ENCODE peak calls at places on chromosomes 11 and 22, in eight cellular contexts. One of them, this sample, is unnamed.

GRCh38 chr11:121996574-121996973 is 119.4 kb downstream of the BLID start:
- DNase-seq in GM20000: no peak
- DNase-seq in Caco-2: no peak
- DNase-seq in fibroblast of mammary gland: peak
- DNase-seq in colonic mucosa: no peak
- DNase-seq in cardiac muscle cell: no peak
- DNase-seq in ascending aorta: no peak
- DNase-seq in thoracic aorta: no peak
- DNase-seq in this sample: no peak

GRCh38 chr11:24747275-24748251 is 250.7 kb downstream of the LUZP2 start:
- DNase-seq in cardiac muscle cell: no peak
- DNase-seq in GM20000: no peak
- DNase-seq in colonic mucosa: no peak
- DNase-seq in thoracic aorta: no peak
- DNase-seq in fibroblast of mammary gland: no peak
- DNase-seq in Caco-2: no peak
- DNase-seq in ascending aorta: no peak
- DNase-seq in this sample: no peak

GRCh38 chr11:21401496-21401895 is 732.1 kb downstream of the NELL1 start:
- DNase-seq in thoracic aorta: no peak
- DNase-seq in cardiac muscle cell: no peak
- DNase-seq in colonic mucosa: no peak
- DNase-seq in fibroblast of mammary gland: no peak
- DNase-seq in ascending aorta: no peak
- DNase-seq in GM20000: no peak
- DNase-seq in Caco-2: no peak
- DNase-seq in this sample: no peak

GRCh38 chr22:33126881-33127280 is 68.7 kb upstream of the SYN3 start:
- DNase-seq in cardiac muscle cell: no peak
- DNase-seq in Caco-2: no peak
- DNase-seq in thoracic aorta: no peak
- DNase-seq in GM20000: no peak
- DNase-seq in ascending aorta: no peak
- DNase-seq in fibroblast of mammary gland: peak
- DNase-seq in colonic mucosa: no peak
- DNase-seq in this sample: no peak

GRCh38 chr11:19430346-19431058 is 189.8 kb upstream of the E2F8 start:
- DNase-seq in GM20000: no peak
- DNase-seq in thoracic aorta: no peak
- DNase-seq in cardiac muscle cell: peak
- DNase-seq in colonic mucosa: no peak
- DNase-seq in ascending aorta: no peak
- DNase-seq in fibroblast of mammary gland: no peak
- DNase-seq in Caco-2: no peak
- DNase-seq in this sample: no peak

GRCh38 chr22:35480627-35481565 is 59.7 kb upstream of the RASD2 start:
- DNase-seq in GM20000: no peak
- DNase-seq in ascending aorta: no peak
- DNase-seq in colonic mucosa: peak
- DNase-seq in thoracic aorta: no peak
- DNase-seq in fibroblast of mammary gland: no peak
- DNase-seq in Caco-2: no peak
- DNase-seq in cardiac muscle cell: no peak
- DNase-seq in this sample: no peak

GRCh38 chr11:72352859-72353551 is 81.3 kb downstream of the CLPB start:
- DNase-seq in fibroblast of mammary gland: peak
- DNase-seq in cardiac muscle cell: peak
- DNase-seq in thoracic aorta: no peak
- DNase-seq in colonic mucosa: no peak
- DNase-seq in GM20000: peak
- DNase-seq in ascending aorta: no peak
- DNase-seq in Caco-2: peak
- DNase-seq in this sample: peak

GRCh38 chr22:46653596-46653995 is 33.4 kb downstream of the GRAMD4 start:
- DNase-seq in GM20000: peak
- DNase-seq in colonic mucosa: no peak
- DNase-seq in cardiac muscle cell: no peak
- DNase-seq in thoracic aorta: no peak
- DNase-seq in ascending aorta: no peak
- DNase-seq in Caco-2: no peak
- DNase-seq in fibroblast of mammary gland: no peak
- DNase-seq in this sample: no peak

GRCh38 chr11:111115890-111116289 is 129.6 kb upstream of the POU2AF2 start:
- DNase-seq in GM20000: no peak
- DNase-seq in colonic mucosa: no peak
- DNase-seq in fibroblast of mammary gland: no peak
- DNase-seq in Caco-2: no peak
- DNase-seq in thoracic aorta: no peak
- DNase-seq in ascending aorta: no peak
- DNase-seq in cardiac muscle cell: no peak
- DNase-seq in this sample: no peak

GRCh38 chr22:48258108-48258705 is 1495.8 kb downstream of the TBC1D22A start:
- DNase-seq in thoracic aorta: no peak
- DNase-seq in GM20000: no peak
- DNase-seq in ascending aorta: peak
- DNase-seq in cardiac muscle cell: no peak
- DNase-seq in Caco-2: no peak
- DNase-seq in fibroblast of mammary gland: no peak
- DNase-seq in colonic mucosa: no peak
- DNase-seq in this sample: no peak

GRCh38 chr22:20571531-20572007 is 64.2 kb downstream of the MED15 start:
- DNase-seq in Caco-2: no peak
- DNase-seq in cardiac muscle cell: peak
- DNase-seq in colonic mucosa: peak
- DNase-seq in thoracic aorta: no peak
- DNase-seq in fibroblast of mammary gland: peak
- DNase-seq in ascending aorta: no peak
- DNase-seq in GM20000: peak
- DNase-seq in this sample: peak

GRCh38 chr22:40224702-40225101 is 47.0 kb downstream of the TNRC6B start:
- DNase-seq in Caco-2: no peak
- DNase-seq in ascending aorta: no peak
- DNase-seq in cardiac muscle cell: no peak
- DNase-seq in GM20000: no peak
- DNase-seq in colonic mucosa: no peak
- DNase-seq in thoracic aorta: no peak
- DNase-seq in fibroblast of mammary gland: peak
- DNase-seq in this sample: no peak

GRCh38 chr22:25903294-25903693 is 161.3 kb downstream of the MYO18B start:
- DNase-seq in thoracic aorta: no peak
- DNase-seq in colonic mucosa: no peak
- DNase-seq in GM20000: no peak
- DNase-seq in fibroblast of mammary gland: no peak
- DNase-seq in ascending aorta: no peak
- DNase-seq in Caco-2: no peak
- DNase-seq in cardiac muscle cell: no peak
- DNase-seq in this sample: peak

GRCh38 chr11:86919557-86920210 is 35.5 kb downstream of the FZD4 start:
- DNase-seq in colonic mucosa: no peak
- DNase-seq in cardiac muscle cell: peak
- DNase-seq in Caco-2: peak
- DNase-seq in thoracic aorta: no peak
- DNase-seq in GM20000: peak
- DNase-seq in ascending aorta: no peak
- DNase-seq in fibroblast of mammary gland: peak
- DNase-seq in this sample: no peak

DNA sequence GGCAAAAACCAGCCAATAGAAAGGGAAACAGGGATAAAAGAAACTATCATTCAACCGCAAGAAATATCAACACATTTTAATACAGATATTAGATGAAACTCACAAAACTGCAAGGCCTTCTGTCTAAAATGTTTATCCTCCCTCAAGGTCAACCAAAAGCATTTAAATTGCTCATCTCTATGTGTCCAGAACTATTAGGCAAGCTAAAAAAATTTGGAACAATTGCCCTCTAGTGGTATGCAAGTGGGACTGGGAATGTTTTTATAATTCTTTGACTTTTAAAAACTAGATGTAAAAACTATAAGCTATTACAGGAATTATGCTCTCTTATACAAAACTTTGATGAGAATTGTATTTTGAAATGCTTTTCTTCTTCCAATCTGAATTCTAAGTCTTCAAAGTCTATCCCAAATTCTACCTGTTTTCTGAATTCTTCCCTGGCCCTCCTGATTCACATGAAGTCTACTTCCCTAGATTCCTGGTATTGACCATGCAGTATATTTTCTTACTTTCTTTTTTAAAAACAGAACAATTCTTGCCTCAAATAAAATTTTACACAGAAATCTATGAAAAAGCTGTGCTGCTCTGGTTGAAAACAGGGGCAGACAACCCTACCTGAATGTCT is 4.9 kb downstream of the CWC15 start:
- DNase-seq in cardiac muscle cell: peak
- DNase-seq in ascending aorta: no peak
- DNase-seq in thoracic aorta: no peak
- DNase-seq in Caco-2: no peak
- DNase-seq in fibroblast of mammary gland: peak
- DNase-seq in GM20000: no peak
- DNase-seq in colonic mucosa: no peak
- DNase-seq in this sample: no peak
- TF ChIP-seq CTCF in cardiac muscle cell: peak
- TF ChIP-seq CTCF in ascending aorta: no peak
- TF ChIP-seq CTCF in thoracic aorta: peak
- TF ChIP-seq CTCF in Caco-2: peak
- TF ChIP-seq CTCF in fibroblast of mammary gland: peak
- TF ChIP-seq CTCF in GM20000: peak
- TF ChIP-seq CTCF in colonic mucosa: peak
- TF ChIP-seq CTCF in this sample: peak

DNA sequence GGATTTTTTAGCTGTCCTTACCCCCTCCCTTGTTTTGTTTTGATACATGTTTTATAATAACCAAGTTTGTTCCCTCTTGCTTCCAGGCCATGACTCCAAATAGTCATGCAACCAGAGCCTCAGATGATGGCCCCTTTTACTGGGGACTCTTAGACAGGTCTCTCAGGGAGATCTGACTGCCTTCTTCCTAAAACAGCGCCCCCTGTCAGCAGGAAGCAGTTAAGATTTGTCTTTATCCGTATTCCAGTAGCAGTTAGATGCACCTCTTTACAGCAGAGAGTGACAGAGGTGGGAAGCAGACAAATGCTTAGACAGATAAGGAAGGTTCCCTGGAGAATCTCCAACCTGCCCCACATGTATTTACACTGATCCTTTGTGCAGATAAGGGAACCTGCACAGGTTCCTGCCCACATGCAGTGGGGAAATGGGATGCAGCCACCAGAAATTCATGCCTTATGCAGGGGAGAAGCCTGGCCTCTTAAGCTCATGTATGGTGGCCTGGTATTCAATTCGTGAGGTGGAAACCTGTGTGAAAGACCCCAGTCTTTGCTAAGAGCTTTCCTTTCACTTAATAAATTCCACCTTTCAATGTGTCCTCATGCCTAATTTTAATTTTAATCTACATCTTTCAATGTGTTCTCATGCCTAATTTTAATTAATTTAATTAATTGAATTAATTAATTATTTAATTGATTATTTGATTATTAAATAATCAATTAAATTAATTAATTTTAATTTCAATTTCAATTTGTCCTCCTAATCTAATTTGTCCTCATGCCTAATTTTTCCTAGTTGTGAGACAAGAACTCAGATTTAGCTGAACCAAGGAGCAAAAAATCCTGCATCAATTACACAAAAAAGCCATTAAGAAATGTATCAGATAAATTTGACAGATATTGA is 11.5 kb upstream of the GLYAT start:
- DNase-seq in Caco-2: no peak
- DNase-seq in cardiac muscle cell: no peak
- DNase-seq in GM20000: no peak
- DNase-seq in ascending aorta: no peak
- DNase-seq in fibroblast of mammary gland: no peak
- DNase-seq in thoracic aorta: no peak
- DNase-seq in colonic mucosa: no peak
- DNase-seq in this sample: no peak
- TF ChIP-seq CTCF in Caco-2: peak
- TF ChIP-seq CTCF in cardiac muscle cell: no peak
- TF ChIP-seq CTCF in GM20000: no peak
- TF ChIP-seq CTCF in ascending aorta: no peak
- TF ChIP-seq CTCF in fibroblast of mammary gland: peak
- TF ChIP-seq CTCF in thoracic aorta: no peak
- TF ChIP-seq CTCF in colonic mucosa: no peak
- TF ChIP-seq CTCF in this sample: no peak

DNA sequence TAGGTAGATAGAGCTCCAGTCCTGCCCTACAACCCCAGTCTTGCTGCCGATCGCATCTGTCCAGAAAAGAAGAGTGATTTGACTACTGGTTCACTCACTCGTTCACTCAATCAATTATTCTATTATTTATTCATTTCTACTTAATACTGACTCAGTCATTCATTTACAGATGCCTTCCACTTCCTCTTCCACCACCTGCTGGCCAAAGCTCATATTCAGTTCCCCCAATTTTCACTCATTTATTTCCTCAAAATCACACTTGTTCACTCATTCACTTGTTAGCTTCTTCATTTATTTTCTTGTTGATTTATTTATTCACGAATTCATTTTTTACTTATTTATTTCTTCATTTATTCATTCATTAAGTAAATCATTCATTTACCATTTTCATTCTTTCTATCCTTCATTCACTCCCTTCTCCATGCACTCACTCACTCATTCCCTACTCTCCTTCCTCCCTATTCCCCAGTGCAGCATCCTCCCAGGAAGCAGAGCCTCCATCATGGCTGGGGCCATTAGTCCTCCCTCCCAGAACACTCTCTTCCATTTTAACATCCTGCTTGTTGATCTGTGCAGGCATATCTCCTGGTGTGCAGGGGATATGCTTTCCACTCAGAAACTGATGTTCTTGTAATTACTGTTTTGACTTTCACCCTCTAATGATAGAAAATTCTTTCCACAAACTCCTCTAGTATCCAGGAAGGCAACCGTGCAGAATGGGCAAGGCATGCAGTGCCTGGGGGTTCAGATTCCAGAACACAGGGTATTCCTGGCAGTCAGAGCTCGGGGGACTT is 281.0 kb downstream of the TENM4 start:
- DNase-seq in colonic mucosa: no peak
- DNase-seq in GM20000: no peak
- DNase-seq in ascending aorta: no peak
- DNase-seq in thoracic aorta: no peak
- DNase-seq in cardiac muscle cell: peak
- DNase-seq in Caco-2: no peak
- DNase-seq in fibroblast of mammary gland: no peak
- DNase-seq in this sample: no peak
- TF ChIP-seq CTCF in colonic mucosa: no peak
- TF ChIP-seq CTCF in GM20000: no peak
- TF ChIP-seq CTCF in ascending aorta: no peak
- TF ChIP-seq CTCF in thoracic aorta: no peak
- TF ChIP-seq CTCF in cardiac muscle cell: peak
- TF ChIP-seq CTCF in Caco-2: peak
- TF ChIP-seq CTCF in fibroblast of mammary gland: peak
- TF ChIP-seq CTCF in this sample: peak

GRCh38 chr11:2434008-2434407 is 10.3 kb downstream of the TRPM5 start:
- DNase-seq in ascending aorta: no peak
- DNase-seq in fibroblast of mammary gland: no peak
- DNase-seq in colonic mucosa: no peak
- DNase-seq in thoracic aorta: no peak
- DNase-seq in cardiac muscle cell: no peak
- DNase-seq in Caco-2: no peak
- DNase-seq in GM20000: no peak
- DNase-seq in this sample: no peak
- TF ChIP-seq CTCF in ascending aorta: no peak
- TF ChIP-seq CTCF in fibroblast of mammary gland: no peak
- TF ChIP-seq CTCF in colonic mucosa: no peak
- TF ChIP-seq CTCF in thoracic aorta: no peak
- TF ChIP-seq CTCF in cardiac muscle cell: no peak
- TF ChIP-seq CTCF in Caco-2: no peak
- TF ChIP-seq CTCF in GM20000: no peak
- TF ChIP-seq CTCF in this sample: no peak